ENCODE peak calls at places on chromosomes 13 and 19, in six cellular contexts. One of them, this sample, is unnamed.

GRCh38 chr13:111460548-111461444 is 140.4 kb downstream of the TEX29 start:
- DNase-seq in HepG2: peak
- DNase-seq in HCT116: peak
- DNase-seq in H1: peak
- DNase-seq in HEK293T: peak
- DNase-seq in K562: no peak
- DNase-seq in this sample: peak

GRCh38 chr19:4354282-4354681 is 10.9 kb downstream of the MPND start:
- DNase-seq in HCT116: no peak
- DNase-seq in HEK293T: no peak
- DNase-seq in K562: no peak
- DNase-seq in H1: no peak
- DNase-seq in HepG2: no peak
- DNase-seq in this sample: no peak

GRCh38 chr19:29106353-29106885 is 106.5 kb downstream of the UQCRFS1 start:
- DNase-seq in HepG2: no peak
- DNase-seq in K562: no peak
- DNase-seq in HCT116: no peak
- DNase-seq in HEK293T: no peak
- DNase-seq in H1: no peak
- DNase-seq in this sample: no peak

GRCh38 chr19:8506402-8506957 is 4.0 kb upstream of the PRAM1 start:
- DNase-seq in K562: peak
- DNase-seq in HEK293T: no peak
- DNase-seq in HepG2: no peak
- DNase-seq in HCT116: no peak
- DNase-seq in H1: no peak
- DNase-seq in this sample: peak

GRCh38 chr19:36093146-36093662 is 17.7 kb upstream of the OVOL3 start:
- DNase-seq in HepG2: no peak
- DNase-seq in HCT116: no peak
- DNase-seq in HEK293T: no peak
- DNase-seq in K562: no peak
- DNase-seq in H1: no peak
- DNase-seq in this sample: no peak

GRCh38 chr13:22053053-22053452 is 382.2 kb downstream of the FGF9 start:
- DNase-seq in HepG2: no peak
- DNase-seq in K562: no peak
- DNase-seq in HEK293T: no peak
- DNase-seq in H1: no peak
- DNase-seq in HCT116: no peak
- DNase-seq in this sample: no peak

GRCh38 chr13:24161010-24161775 is 673 bp downstream of the SPATA13 start:
- DNase-seq in HepG2: peak
- DNase-seq in K562: peak
- DNase-seq in HEK293T: no peak
- DNase-seq in HCT116: no peak
- DNase-seq in H1: no peak
- DNase-seq in this sample: peak

GRCh38 chr19:35851213-35852028 is 883 bp downstream of the NPHS1 start:
- DNase-seq in HCT116: no peak
- DNase-seq in HEK293T: peak
- DNase-seq in K562: no peak
- DNase-seq in H1: no peak
- DNase-seq in HepG2: no peak
- DNase-seq in this sample: peak

GRCh38 chr19:2047076-2047448 is 4.0 kb downstream of the MKNK2 start:
- DNase-seq in HepG2: no peak
- DNase-seq in H1: no peak
- DNase-seq in HCT116: no peak
- DNase-seq in K562: no peak
- DNase-seq in HEK293T: no peak
- DNase-seq in this sample: no peak

GRCh38 chr19:8373867-8374813 is 10.2 kb downstream of the ANGPTL4 start:
- DNase-seq in HepG2: peak
- DNase-seq in HEK293T: no peak
- DNase-seq in HCT116: no peak
- DNase-seq in H1: no peak
- DNase-seq in K562: peak
- DNase-seq in this sample: no peak

GRCh38 chr19:29860492-29860891 is 48.7 kb downstream of the CCNE1 start:
- DNase-seq in H1: no peak
- DNase-seq in K562: peak
- DNase-seq in HepG2: no peak
- DNase-seq in HEK293T: no peak
- DNase-seq in HCT116: peak
- DNase-seq in this sample: no peak

GRCh38 chr13:48526269-48526668 is 6.6 kb downstream of the RCBTB2 start:
- DNase-seq in HEK293T: no peak
- DNase-seq in H1: no peak
- DNase-seq in K562: no peak
- DNase-seq in HepG2: no peak
- DNase-seq in HCT116: no peak
- DNase-seq in this sample: no peak

GRCh38 chr13:50580684-50581305 is 262.7 kb downstream of the DLEU7 start:
- DNase-seq in HepG2: no peak
- DNase-seq in HCT116: no peak
- DNase-seq in H1: no peak
- DNase-seq in HEK293T: no peak
- DNase-seq in K562: no peak
- DNase-seq in this sample: no peak

GRCh38 chr19:28960986-28961705 is 251.8 kb downstream of the UQCRFS1 start:
- DNase-seq in H1: no peak
- DNase-seq in HEK293T: no peak
- DNase-seq in HepG2: no peak
- DNase-seq in K562: no peak
- DNase-seq in HCT116: no peak
- DNase-seq in this sample: no peak

GRCh38 chr19:2523630-2524311 is 47.8 kb downstream of the GADD45B start:
- DNase-seq in H1: no peak
- DNase-seq in HEK293T: peak
- DNase-seq in K562: peak
- DNase-seq in HepG2: no peak
- DNase-seq in HCT116: no peak
- DNase-seq in this sample: no peak

GRCh38 chr13:44972956-44973581 is 16.2 kb downstream of the NUFIP1 start:
- DNase-seq in HCT116: peak
- DNase-seq in H1: no peak
- DNase-seq in HEK293T: peak
- DNase-seq in HepG2: peak
- DNase-seq in K562: peak
- DNase-seq in this sample: no peak

GRCh38 chr19:54738715-54739114 is 402 bp downstream of the KIR2DL3 start:
- DNase-seq in HepG2: no peak
- DNase-seq in HCT116: no peak
- DNase-seq in K562: no peak
- DNase-seq in H1: no peak
- DNase-seq in HEK293T: no peak
- DNase-seq in this sample: no peak

GRCh38 chr19:4620675-4621074 is 18.6 kb upstream of the TNFAIP8L1 start:
- DNase-seq in HEK293T: no peak
- DNase-seq in K562: peak
- DNase-seq in HepG2: no peak
- DNase-seq in HCT116: no peak
- DNase-seq in H1: no peak
- DNase-seq in this sample: no peak

GRCh38 chr19:35383536-35383935 is 12.7 kb downstream of the GPR42 start:
- DNase-seq in HCT116: no peak
- DNase-seq in HepG2: no peak
- DNase-seq in H1: no peak
- DNase-seq in HEK293T: no peak
- DNase-seq in K562: no peak
- DNase-seq in this sample: no peak

GRCh38 chr13:34589581-34589980 is 352.5 kb upstream of the NBEA start:
- DNase-seq in HCT116: no peak
- DNase-seq in K562: no peak
- DNase-seq in H1: no peak
- DNase-seq in HepG2: no peak
- DNase-seq in HEK293T: no peak
- DNase-seq in this sample: no peak

GRCh38 chr19:29587059-29587458 is 19.0 kb upstream of the POP4 start:
- DNase-seq in H1: no peak
- DNase-seq in K562: no peak
- DNase-seq in HCT116: no peak
- DNase-seq in HepG2: no peak
- DNase-seq in HEK293T: no peak
- DNase-seq in this sample: no peak

GRCh38 chr19:20038358-20039202 is 725 bp downstream of the ZNF682 start:
- DNase-seq in HEK293T: no peak
- DNase-seq in K562: no peak
- DNase-seq in HCT116: no peak
- DNase-seq in H1: no peak
- DNase-seq in HepG2: no peak
- DNase-seq in this sample: no peak

GRCh38 chr13:50074843-50075242 is 59.6 kb downstream of the KCNRG start:
- DNase-seq in HCT116: no peak
- DNase-seq in K562: no peak
- DNase-seq in HepG2: no peak
- DNase-seq in HEK293T: no peak
- DNase-seq in H1: no peak
- DNase-seq in this sample: no peak

GRCh38 chr13:94558721-94559120 is 37.2 kb downstream of the TGDS start:
- DNase-seq in K562: no peak
- DNase-seq in HCT116: no peak
- DNase-seq in HepG2: no peak
- DNase-seq in HEK293T: no peak
- DNase-seq in H1: no peak
- DNase-seq in this sample: no peak

GRCh38 chr13:34620073-34620858 is 321.8 kb upstream of the NBEA start:
- DNase-seq in HCT116: no peak
- DNase-seq in K562: no peak
- DNase-seq in H1: no peak
- DNase-seq in HepG2: no peak
- DNase-seq in HEK293T: no peak
- DNase-seq in this sample: no peak

GRCh38 chr13:33798023-33798422 is 19.9 kb upstream of the RFC3 start:
- DNase-seq in HepG2: no peak
- DNase-seq in HCT116: no peak
- DNase-seq in HEK293T: no peak
- DNase-seq in K562: no peak
- DNase-seq in H1: no peak
- DNase-seq in this sample: no peak

GRCh38 chr19:2089001-2089711 is 7.0 kb downstream of the MOB3A start:
- DNase-seq in HCT116: no peak
- DNase-seq in HEK293T: no peak
- DNase-seq in K562: no peak
- DNase-seq in H1: no peak
- DNase-seq in HepG2: no peak
- DNase-seq in this sample: no peak

GRCh38 chr19:45076851-45077730 is 813 bp upstream of the ZNF296 start:
- DNase-seq in H1: no peak
- DNase-seq in K562: no peak
- DNase-seq in HepG2: no peak
- DNase-seq in HEK293T: no peak
- DNase-seq in HCT116: no peak
- DNase-seq in this sample: peak

GRCh38 chr19:45090034-45090433 is 2.9 kb upstream of the PPP1R37 start:
- DNase-seq in HepG2: no peak
- DNase-seq in HCT116: no peak
- DNase-seq in K562: no peak
- DNase-seq in H1: no peak
- DNase-seq in HEK293T: no peak
- DNase-seq in this sample: peak

GRCh38 chr13:31946091-31946770 is 85.3 kb upstream of the FRY start:
- DNase-seq in HepG2: no peak
- DNase-seq in HCT116: no peak
- DNase-seq in HEK293T: no peak
- DNase-seq in H1: no peak
- DNase-seq in K562: no peak
- DNase-seq in this sample: no peak

GRCh38 chr13:48492123-48493075 is 40.5 kb downstream of the RCBTB2 start:
- DNase-seq in HCT116: no peak
- DNase-seq in HEK293T: no peak
- DNase-seq in H1: no peak
- DNase-seq in HepG2: no peak
- DNase-seq in K562: no peak
- DNase-seq in this sample: no peak

GRCh38 chr19:47109541-47110375 is 3.8 kb downstream of the ZC3H4 start:
- DNase-seq in HepG2: no peak
- DNase-seq in HEK293T: no peak
- DNase-seq in H1: no peak
- DNase-seq in HCT116: no peak
- DNase-seq in K562: peak
- DNase-seq in this sample: no peak

GRCh38 chr13:106581268-106581667 is 13.3 kb upstream of the ARGLU1 start:
- DNase-seq in HEK293T: no peak
- DNase-seq in HepG2: no peak
- DNase-seq in K562: no peak
- DNase-seq in H1: no peak
- DNase-seq in HCT116: no peak
- DNase-seq in this sample: no peak
- TF ChIP-seq SP1 in HEK293T: no peak
- TF ChIP-seq SP1 in HepG2: no peak
- TF ChIP-seq SP1 in K562: no peak
- TF ChIP-seq SP1 in H1: no peak
- TF ChIP-seq SP1 in HCT116: no peak
- TF ChIP-seq SP1 in this sample: no peak

GRCh38 chr13:69035771-69036170 is 1071.9 kb upstream of the ATXN8OS start:
- DNase-seq in HepG2: no peak
- DNase-seq in H1: no peak
- DNase-seq in HCT116: no peak
- DNase-seq in K562: no peak
- DNase-seq in HEK293T: no peak
- DNase-seq in this sample: no peak
- TF ChIP-seq SP1 in HepG2: no peak
- TF ChIP-seq SP1 in H1: no peak
- TF ChIP-seq SP1 in HCT116: no peak
- TF ChIP-seq SP1 in K562: no peak
- TF ChIP-seq SP1 in HEK293T: no peak
- TF ChIP-seq SP1 in this sample: no peak

DNA sequence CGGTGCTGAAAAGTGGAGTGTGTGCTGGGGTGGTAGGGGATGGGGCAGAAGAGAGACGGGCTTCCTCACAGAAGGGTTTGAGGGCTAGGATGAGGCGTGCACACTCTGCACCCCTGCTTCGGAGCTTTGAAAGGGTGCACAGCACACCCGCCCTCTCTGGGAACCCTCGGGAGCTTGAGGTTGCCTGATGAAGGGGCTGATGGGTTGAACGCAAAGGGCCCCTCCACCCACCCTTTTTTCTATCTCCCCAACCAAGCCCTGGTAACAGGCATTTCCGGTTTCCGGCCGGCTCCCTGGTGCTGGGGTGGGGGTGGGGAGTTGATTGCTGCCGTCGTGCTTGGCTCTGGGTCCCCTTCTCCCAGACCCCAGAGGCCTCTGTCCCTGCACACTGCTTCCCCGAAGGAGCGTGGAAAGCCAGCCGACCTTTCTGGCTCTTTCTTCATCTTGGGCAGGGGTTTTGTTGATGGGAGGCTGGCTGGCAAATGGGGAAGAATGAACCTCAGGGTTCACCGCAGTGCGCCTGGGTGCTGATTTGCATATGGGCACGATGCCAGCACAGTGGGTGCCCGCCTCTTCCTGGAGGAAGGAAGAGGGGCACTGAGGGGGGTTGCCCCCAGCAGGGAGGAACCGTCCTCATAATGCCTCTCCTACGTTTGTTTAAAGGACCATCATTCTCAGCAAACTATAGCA is 29.0 kb downstream of the VAV1 start:
- DNase-seq in H1: no peak
- DNase-seq in K562: peak
- DNase-seq in HepG2: no peak
- DNase-seq in HEK293T: no peak
- DNase-seq in HCT116: peak
- DNase-seq in this sample: peak
- TF ChIP-seq SP1 in H1: peak
- TF ChIP-seq SP1 in K562: no peak
- TF ChIP-seq SP1 in HepG2: no peak
- TF ChIP-seq SP1 in HEK293T: no peak
- TF ChIP-seq SP1 in HCT116: peak
- TF ChIP-seq SP1 in this sample: no peak

GRCh38 chr13:100125946-100126345 is 37.1 kb downstream of the PCCA start:
- DNase-seq in HCT116: no peak
- DNase-seq in H1: no peak
- DNase-seq in K562: no peak
- DNase-seq in HEK293T: no peak
- DNase-seq in HepG2: no peak
- DNase-seq in this sample: no peak
- TF ChIP-seq SP1 in HCT116: no peak
- TF ChIP-seq SP1 in H1: no peak
- TF ChIP-seq SP1 in K562: no peak
- TF ChIP-seq SP1 in HEK293T: no peak
- TF ChIP-seq SP1 in HepG2: no peak
- TF ChIP-seq SP1 in this sample: no peak

This sample was measured in WTC11.